ENCODE peak calls at places on chromosomes 11 and 22, in six cellular contexts. H, J, A, C, N and Q are unnamed samples.
A peak's percentile ranks its signal among the peaks of the same experiment; 100 is the strongest.

GRCh38 chr22:17972385-17973181 is 51.8 kb downstream of the MICAL3 start:
- DNase-seq in N (no peak), J (peak; percentile 89), C (no peak), A (peak; percentile 67), H (no peak), Q (no peak)

GRCh38 chr11:111604392-111605009 is 2.3 kb downstream of the SIK2 start:
- DNase-seq in N (no peak), H (no peak), A (no peak), C (no peak), J (peak; percentile 39), Q (no peak)

GRCh38 chr11:84413547-84413946 is 1127.4 kb upstream of the CCDC90B start:
- DNase-seq in J (no peak), C (no peak), A (no peak), H (no peak), N (no peak), Q (no peak)

GRCh38 chr11:62337682-62338181 is 484 bp downstream of the ASRGL1 start:
- DNase-seq in C (peak; percentile 42), A (peak; percentile 80), N (no peak), J (no peak), H (no peak), Q (no peak)

GRCh38 chr11:92415246-92415645 is 190.6 kb downstream of the FAT3 start:
- DNase-seq in N (no peak), H (no peak), C (no peak), J (peak; percentile 85), A (no peak), Q (no peak)

GRCh38 chr22:38246692-38247091 is 26.1 kb downstream of the TMEM184B start:
- DNase-seq in A (no peak), N (peak; percentile 91), C (no peak), J (no peak), H (no peak), Q (peak; percentile 28)

GRCh38 chr11:125504580-125504979 is 8.5 kb upstream of the FEZ1 start:
- DNase-seq in N (no peak), J (no peak), A (no peak), H (no peak), C (no peak), Q (no peak)

GRCh38 chr22:29351042-29351441 is 35.5 kb upstream of the RASL10A start:
- DNase-seq in N (no peak), H (no peak), A (no peak), C (no peak), J (no peak), Q (no peak)

GRCh38 chr11:2140411-2141400 is 1.5 kb upstream of the IGF2 start:
- DNase-seq in N (no peak), C (no peak), H (no peak), J (no peak), A (no peak), Q (no peak)

GRCh38 chr22:39176673-39177455 is 24.4 kb upstream of the CBX7 start:
- DNase-seq in A (no peak), J (no peak), C (no peak), H (no peak), N (no peak), Q (no peak)

GRCh38 chr11:31986201-31986889 is 104.5 kb upstream of the RCN1 start:
- DNase-seq in H (no peak), C (no peak), A (no peak), N (no peak), J (no peak), Q (no peak)

GRCh38 chr11:134662629-134663360 is 250.8 kb upstream of the B3GAT1 start:
- DNase-seq in H (no peak), C (no peak), N (no peak), A (no peak), J (no peak), Q (no peak)

GRCh38 chr11:65419773-65420481 is 2.7 kb upstream of the NEAT1 start:
- DNase-seq in A (peak; percentile 94), J (peak; percentile 96), C (peak; percentile 9), H (peak; percentile 88), N (peak; percentile 98), Q (peak; percentile 98)

GRCh38 chr22:20131593-20131855 is at the start of gene ZDHHC8:
- DNase-seq in A (peak; percentile 86), N (no peak), C (no peak), J (peak; percentile 21), H (no peak), Q (no peak)

GRCh38 chr11:117824571-117825537 is at the start of gene FXYD2:
- DNase-seq in N (peak; percentile 74), C (peak; percentile 7), J (no peak), H (no peak), A (peak; percentile 77), Q (peak; percentile 58)

GRCh38 chr22:24146791-24147353 is 34.4 kb upstream of the SUSD2 start:
- DNase-seq in C (no peak), A (no peak), H (no peak), N (peak; percentile 83), J (peak; percentile 88), Q (peak; percentile 12)

GRCh38 chr11:58927393-58928081 is 11.8 kb upstream of the GLYATL1 start:
- DNase-seq in H (no peak), N (no peak), J (no peak), A (no peak), C (peak; percentile 54), Q (no peak)

GRCh38 chr11:44629732-44630345 is 64.4 kb downstream of the CD82 start:
- DNase-seq in H (no peak), N (no peak), A (no peak), C (no peak), J (no peak), Q (no peak)

GRCh38 chr11:65912840-65913239 is 6.0 kb downstream of the C11orf68 start:
- DNase-seq in N (no peak), J (peak; percentile 68), H (no peak), A (no peak), C (no peak), Q (no peak)

GRCh38 chr11:65880844-65881421 is 1.3 kb downstream of the CTSW start:
- DNase-seq in N (no peak), C (no peak), A (peak; percentile 73), H (no peak), J (no peak), Q (no peak)

GRCh38 chr11:99383628-99384300 is 363.0 kb downstream of the CNTN5 start:
- DNase-seq in N (no peak), J (no peak), H (no peak), C (peak; percentile 22), A (no peak), Q (no peak)

GRCh38 chr11:121557348-121557747 is 104.6 kb upstream of the SORL1-AS1 start:
- DNase-seq in H (no peak), A (no peak), N (no peak), J (no peak), C (no peak), Q (no peak)

GRCh38 chr22:43230983-43231723 is 44.2 kb upstream of the TTLL12 start:
- DNase-seq in A (peak; percentile 86), C (peak; percentile 83), H (no peak), N (no peak), J (peak; percentile 28), Q (no peak)
- H3K4me3 ChIP-seq in A (no peak overlapping the region), C (no peak overlapping the region), H (no peak overlapping the region), N (no peak overlapping the region), J (no peak overlapping the region), Q (no peak overlapping the region)

GRCh38 chr11:15816270-15816871 is 540.0 kb downstream of the SOX6 start:
- DNase-seq in C (no peak), A (no peak), J (peak; percentile 70), H (peak; percentile 16), N (no peak), Q (peak; percentile 23)

GRCh38 chr11:15819679-15820286 is 536.6 kb downstream of the SOX6 start:
- DNase-seq in N (no peak), C (peak; percentile 62), J (peak; percentile 54), H (no peak), A (peak; percentile 88), Q (peak; percentile 64)

GRCh38 chr11:15815246-15816209 is 540.8 kb downstream of the SOX6 start:
- DNase-seq in A (no peak), C (no peak), H (no peak), J (peak; percentile 19), N (no peak), Q (no peak)

GRCh38 chr11:15816996-15817395 is 539.4 kb downstream of the SOX6 start:
- DNase-seq in H (no peak), C (no peak), N (no peak), J (no peak), A (no peak), Q (no peak)

GRCh38 chr11:15818132-15818842 is 538.1 kb downstream of the SOX6 start:
- DNase-seq in A (no peak), H (no peak), C (no peak), J (no peak), N (no peak), Q (no peak)
- H3K4me3 ChIP-seq in A (no peak overlapping the region), H (no peak overlapping the region), C (no peak overlapping the region), J (no peak overlapping the region), N (no peak overlapping the region), Q (no peak overlapping the region)

GRCh38 chr11:123186291-123186690 is 8.8 kb downstream of the CLMP start:
- DNase-seq in N (no peak), C (no peak), H (no peak), A (no peak), J (no peak), Q (no peak)

GRCh38 chr11:123187221-123187620 is 7.8 kb downstream of the CLMP start:
- DNase-seq in N (no peak), J (no peak), C (no peak), H (no peak), A (no peak), Q (no peak)

GRCh38 chr11:123185326-123185725 is 9.7 kb downstream of the CLMP start:
- DNase-seq in A (no peak), C (no peak), N (no peak), H (no peak), J (no peak), Q (no peak)

GRCh38 chr11:123188508-123189165 is 6.4 kb downstream of the CLMP start:
- DNase-seq in C (no peak), A (no peak), N (no peak), J (peak; percentile 69), H (no peak), Q (no peak)

DNA sequence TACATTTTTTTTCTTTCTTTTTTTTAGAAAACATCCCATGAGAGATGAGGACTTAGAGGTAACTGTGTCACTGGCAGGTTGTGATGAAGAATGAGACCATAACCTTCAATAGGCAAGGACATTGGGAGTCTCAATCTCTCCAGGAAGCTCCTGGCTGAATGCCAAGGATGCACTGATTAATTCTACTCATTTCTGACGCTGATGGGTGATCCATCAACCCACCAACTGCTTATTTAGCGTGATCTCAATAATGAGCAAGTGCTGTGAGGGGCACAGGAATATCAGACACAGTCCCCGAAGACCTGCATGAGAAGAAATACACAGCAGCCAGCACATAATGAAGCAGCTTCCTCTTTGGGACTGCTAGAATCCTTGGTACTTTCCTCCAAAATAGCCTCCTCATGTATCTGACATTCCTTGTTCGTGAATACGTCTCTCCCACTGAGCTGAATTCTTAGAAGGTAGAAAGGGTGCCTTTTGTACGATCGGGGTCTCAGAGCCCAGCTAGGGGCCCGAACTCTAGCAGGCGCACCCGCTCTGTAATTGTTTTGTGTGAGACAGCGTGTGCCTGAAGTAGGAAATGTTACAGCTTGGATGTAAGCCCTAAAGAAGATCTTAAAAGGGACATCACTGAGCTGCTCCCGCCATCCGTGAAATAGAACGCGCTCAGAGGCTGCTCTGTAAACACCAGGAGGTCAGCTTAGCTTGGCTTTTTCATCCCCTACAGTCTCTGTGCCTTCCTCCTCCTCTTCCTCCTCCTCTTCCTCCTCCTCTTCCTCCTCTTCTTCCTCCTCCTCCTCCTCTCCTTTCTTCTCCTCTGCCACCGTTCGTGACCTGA is 7.2 kb downstream of the CLMP start:
- DNase-seq in J (no peak), N (no peak), C (no peak), A (no peak), H (no peak), Q (no peak)
- H3K4me3 ChIP-seq in J (peak overlapping the region; percentile 37), N (no peak overlapping the region), C (no peak overlapping the region), A (no peak overlapping the region), H (peak overlapping the region; percentile 28), Q (no peak overlapping the region)

GRCh38 chr11:10456519-10456918 is 1.5 kb downstream of the AMPD3 start:
- DNase-seq in J (no peak), N (no peak), H (no peak), C (peak; percentile 44), A (peak; percentile 80), Q (no peak)
- H3K4me3 ChIP-seq in J (peak overlapping the region; percentile 47), N (peak overlapping the region; percentile 52), H (peak overlapping the region; percentile 38), C (peak overlapping the region; percentile 73), A (peak overlapping the region; percentile 47), Q (peak overlapping the region; percentile 76)